ENCODE peak calls at places on chromosomes 3 and 15, in six cellular contexts. R is substantia nigra, T is hypothalamus, E is LoVo, G is hepatic stellate cell, W is A549. O is an unnamed sample.

GRCh38 chr15:66619152-66619903 is 53.5 kb upstream of the LCTL start:
- DNase-seq in T (peak; percentile 31), G (peak; percentile 85), W (peak; percentile 83), E (peak; percentile 85), R (peak; percentile 53), O (no peak)

GRCh38 chr3:133831966-133832801 is 26.6 kb downstream of the SRPRB start:
- DNase-seq in E (no peak), R (no peak), G (no peak), W (no peak), T (no peak), O (no peak)

GRCh38 chr15:65336767-65337435 is 32.4 kb downstream of the RNU5B-1 start:
- DNase-seq in R (no peak), G (no peak), T (no peak), E (no peak), W (no peak), O (peak; percentile 59)

GRCh38 chr3:53585042-53585441 is 90.6 kb downstream of the CACNA1D start:
- DNase-seq in R (no peak), W (no peak), G (no peak), T (no peak), E (no peak), O (no peak)

GRCh38 chr15:38308242-38308641 is 55.6 kb downstream of the SPRED1 start:
- DNase-seq in E (no peak), T (no peak), R (no peak), W (no peak), G (no peak), O (no peak)

GRCh38 chr3:58333206-58334012 is 717 bp downstream of the PXK start:
- DNase-seq in G (peak; percentile 31), W (peak; percentile 13), R (peak; percentile 47), E (peak; percentile 9), T (peak; percentile 24), O (no peak)

GRCh38 chr3:157572559-157573270 is 69.5 kb upstream of the VEPH1 start:
- DNase-seq in T (no peak), R (no peak), W (peak; percentile 57), E (peak; percentile 56), G (peak; percentile 14), O (no peak)

GRCh38 chr3:129536806-129537205 is 6.2 kb upstream of the H1-8 start:
- DNase-seq in E (no peak), T (no peak), W (no peak), G (no peak), R (no peak), O (no peak)

GRCh38 chr15:68427366-68427765 is 4.6 kb downstream of the ITGA11 start:
- DNase-seq in R (no peak), G (no peak), T (no peak), W (no peak), E (no peak), O (no peak)

GRCh38 chr3:143596957-143597642 is 251.2 kb downstream of the SLC9A9 start:
- DNase-seq in T (no peak), E (no peak), R (no peak), G (no peak), W (no peak), O (no peak)

GRCh38 chr15:39721893-39722292 is 60.7 kb downstream of the FSIP1 start:
- DNase-seq in G (no peak), R (no peak), W (no peak), T (no peak), E (no peak), O (no peak)

GRCh38 chr3:23547905-23548304 is 257.9 kb upstream of the UBE2E1 start:
- DNase-seq in R (no peak), E (no peak), W (no peak), T (no peak), G (no peak), O (no peak)

GRCh38 chr3:51706788-51707731 is at the start of gene GRM2:
- DNase-seq in W (no peak), G (peak; percentile 91), T (peak; percentile 57), R (peak; percentile 47), E (no peak), O (peak; percentile 95)

GRCh38 chr15:31346367-31347066 is 19.9 kb downstream of the KLF13 start:
- DNase-seq in W (no peak), E (no peak), R (no peak), T (no peak), G (no peak), O (no peak)

GRCh38 chr3:70531063-70531657 is 218.7 kb upstream of the MDFIC2 start:
- DNase-seq in R (no peak), G (peak; percentile 7), T (no peak), E (no peak), W (peak; percentile 42), O (no peak)

GRCh38 chr15:59995568-59996349 is 8.4 kb upstream of the FOXB1 start:
- DNase-seq in R (no peak), W (no peak), G (no peak), E (no peak), T (no peak), O (no peak)

GRCh38 chr3:187833799-187834578 is 88.7 kb upstream of the BCL6 start:
- DNase-seq in W (no peak), E (no peak), R (no peak), G (no peak), T (no peak), O (no peak)

GRCh38 chr15:25068696-25069095 is 113.9 kb downstream of the SNRPN start:
- DNase-seq in G (no peak), W (no peak), T (no peak), E (no peak), R (no peak), O (peak; percentile 49)

GRCh38 chr15:59353994-59354951 is 18.4 kb downstream of the MYO1E start:
- DNase-seq in R (no peak), E (no peak), W (no peak), T (no peak), G (no peak), O (no peak)

GRCh38 chr3:101962055-101962454 is 112.7 kb downstream of the NFKBIZ start:
- DNase-seq in R (no peak), W (no peak), G (no peak), T (no peak), E (no peak), O (no peak)

GRCh38 chr3:108293858-108294257 is 2.5 kb upstream of the HHLA2 start:
- DNase-seq in E (no peak), R (no peak), G (no peak), W (no peak), T (no peak), O (no peak)

GRCh38 chr3:156910022-156910421 is 83.9 kb downstream of the LEKR1 start:
- DNase-seq in W (no peak), R (no peak), E (no peak), G (no peak), T (no peak), O (no peak)

GRCh38 chr3:187039723-187040414 is 99.4 kb downstream of the RPL39L start:
- DNase-seq in W (no peak), R (no peak), E (no peak), T (no peak), G (no peak), O (no peak)

GRCh38 chr15:95760508-95760907 is 570.0 kb upstream of the NR2F2 start:
- DNase-seq in T (no peak), E (no peak), W (peak; percentile 68), G (no peak), R (peak; percentile 1), O (no peak)

GRCh38 chr3:150519026-150519425 is 27.3 kb downstream of the SERP1 start:
- DNase-seq in R (no peak), G (no peak), T (no peak), E (peak; percentile 87), W (no peak), O (no peak)

GRCh38 chr3:142586803-142587406 is 8.4 kb upstream of the ATR start:
- DNase-seq in T (peak; percentile 2), G (peak; percentile 51), W (peak; percentile 84), R (no peak), E (peak; percentile 83), O (no peak)

GRCh38 chr3:186235554-186235953 is 126.5 kb downstream of the DGKG start:
- DNase-seq in R (no peak), E (no peak), T (no peak), G (no peak), W (no peak), O (no peak)

GRCh38 chr15:77742127-77742526 is 109.4 kb upstream of the LINGO1 start:
- DNase-seq in E (no peak), W (no peak), R (no peak), G (no peak), T (no peak), O (no peak)

GRCh38 chr15:81941479-81941878 is 104.3 kb downstream of the MEX3B start:
- DNase-seq in W (no peak), E (no peak), G (no peak), T (no peak), R (no peak), O (no peak)

GRCh38 chr3:4350789-4351163 is 47.6 kb downstream of the SETMAR start:
- DNase-seq in W (peak; percentile 70), E (peak; percentile 55), T (no peak), G (peak; percentile 51), R (peak; percentile 6), O (no peak)

GRCh38 chr3:101936419-101937331 is 87.4 kb downstream of the NFKBIZ start:
- DNase-seq in R (no peak), T (no peak), G (peak; percentile 71), E (peak; percentile 50), W (peak; percentile 27), O (no peak)

GRCh38 chr3:58062469-58062868 is 54.2 kb downstream of the FLNB start:
- DNase-seq in W (no peak), T (no peak), G (no peak), R (no peak), E (no peak), O (no peak)

GRCh38 chr3:43709022-43709421 is 18.3 kb downstream of the ABHD5 start:
- DNase-seq in G (no peak), W (no peak), T (no peak), R (no peak), E (no peak), O (no peak)

GRCh38 chr3:190989213-190989612 is 126.7 kb upstream of the GMNC start:
- DNase-seq in G (no peak), W (no peak), R (no peak), T (no peak), E (no peak), O (no peak)

GRCh38 chr15:40471778-40472130 is 970 bp downstream of the CHST14 start:
- DNase-seq in E (peak; percentile 15), R (no peak), W (no peak), T (peak; percentile 17), G (peak; percentile 40), O (no peak)

GRCh38 chr15:90174140-90174891 is 26.8 kb upstream of the SEMA4B start:
- DNase-seq in W (no peak), G (no peak), E (no peak), R (peak; percentile 91), T (peak; percentile 86), O (peak; percentile 94)

GRCh38 chr3:117844676-117845075 is 1135.1 kb downstream of the TUSC7 start:
- DNase-seq in W (no peak), R (no peak), G (no peak), E (no peak), T (no peak), O (no peak)